ENCODE peak calls at places on chromosome 17, in seven cellular contexts. One of them, this sample, is unnamed.

GRCh38 chr17:83037084-83037950 is 42.1 kb upstream of the METRNL start:
- DNase-seq in cardiac muscle cell: no peak
- DNase-seq in A673: no peak
- DNase-seq in sigmoid colon: peak; percentile 46
- DNase-seq in BJ: no peak
- DNase-seq in bronchial epithelial cell: no peak
- DNase-seq in cardiac fibroblast: no peak
- DNase-seq in this sample: no peak

GRCh38 chr17:59508999-59509398 is 56.4 kb upstream of the DHX40 start:
- DNase-seq in cardiac fibroblast: no peak
- DNase-seq in BJ: no peak
- DNase-seq in bronchial epithelial cell: no peak
- DNase-seq in A673: no peak
- DNase-seq in cardiac muscle cell: no peak
- DNase-seq in sigmoid colon: no peak
- DNase-seq in this sample: no peak

GRCh38 chr17:78993981-78994671 is 14.4 kb upstream of the LGALS3BP start:
- DNase-seq in sigmoid colon: peak; percentile 53
- DNase-seq in bronchial epithelial cell: no peak
- DNase-seq in A673: no peak
- DNase-seq in cardiac muscle cell: no peak
- DNase-seq in cardiac fibroblast: no peak
- DNase-seq in BJ: no peak
- DNase-seq in this sample: no peak

GRCh38 chr17:17091856-17092756 is 49.8 kb downstream of the MPRIP start:
- DNase-seq in cardiac muscle cell: no peak
- DNase-seq in sigmoid colon: no peak
- DNase-seq in cardiac fibroblast: no peak
- DNase-seq in A673: no peak
- DNase-seq in BJ: no peak
- DNase-seq in bronchial epithelial cell: no peak
- DNase-seq in this sample: no peak

GRCh38 chr17:62965649-62966425 is at the start of gene TANC2:
- DNase-seq in cardiac muscle cell: peak; percentile 91
- DNase-seq in sigmoid colon: peak; percentile 91
- DNase-seq in A673: peak; percentile 82
- DNase-seq in BJ: no peak
- DNase-seq in cardiac fibroblast: peak; percentile 83
- DNase-seq in bronchial epithelial cell: peak; percentile 50
- DNase-seq in this sample: no peak

GRCh38 chr17:80980397-80981061 is 11.1 kb upstream of the CHMP6 start:
- DNase-seq in bronchial epithelial cell: peak; percentile 38
- DNase-seq in sigmoid colon: no peak
- DNase-seq in BJ: no peak
- DNase-seq in cardiac fibroblast: no peak
- DNase-seq in cardiac muscle cell: no peak
- DNase-seq in A673: no peak
- DNase-seq in this sample: no peak

GRCh38 chr17:31386542-31387075 is 4.9 kb upstream of the RAB11FIP4 start:
- DNase-seq in cardiac muscle cell: no peak
- DNase-seq in bronchial epithelial cell: no peak
- DNase-seq in sigmoid colon: no peak
- DNase-seq in BJ: no peak
- DNase-seq in cardiac fibroblast: no peak
- DNase-seq in A673: no peak
- DNase-seq in this sample: no peak

GRCh38 chr17:43360376-43360738 is 38.4 kb upstream of the ARL4D start:
- DNase-seq in cardiac muscle cell: no peak
- DNase-seq in BJ: no peak
- DNase-seq in cardiac fibroblast: peak; percentile 82
- DNase-seq in A673: peak; percentile 62
- DNase-seq in sigmoid colon: peak; percentile 88
- DNase-seq in bronchial epithelial cell: peak; percentile 89
- DNase-seq in this sample: peak; percentile 62

GRCh38 chr17:60851181-60851580 is 173.5 kb downstream of the BCAS3 start:
- DNase-seq in sigmoid colon: no peak
- DNase-seq in bronchial epithelial cell: no peak
- DNase-seq in A673: no peak
- DNase-seq in BJ: no peak
- DNase-seq in cardiac muscle cell: no peak
- DNase-seq in cardiac fibroblast: no peak
- DNase-seq in this sample: no peak

GRCh38 chr17:57257213-57257873 is 1.0 kb downstream of the MSI2 start:
- DNase-seq in BJ: no peak
- DNase-seq in sigmoid colon: no peak
- DNase-seq in A673: no peak
- DNase-seq in cardiac muscle cell: no peak
- DNase-seq in bronchial epithelial cell: no peak
- DNase-seq in cardiac fibroblast: no peak
- DNase-seq in this sample: no peak
- H3K4me3 ChIP-seq in BJ: peak overlapping the region; percentile 63
- H3K4me3 ChIP-seq in sigmoid colon: peak overlapping the region; percentile 94
- H3K4me3 ChIP-seq in A673: peak overlapping the region; percentile 89
- H3K4me3 ChIP-seq in cardiac muscle cell: peak overlapping the region; percentile 96
- H3K4me3 ChIP-seq in bronchial epithelial cell: peak overlapping the region; percentile 68
- H3K4me3 ChIP-seq in cardiac fibroblast: peak overlapping the region; percentile 66
- H3K4me3 ChIP-seq in this sample: peak overlapping the region; percentile 52

GRCh38 chr17:77501101-77501566 is 360.4 kb downstream of the SEC14L1 start:
- DNase-seq in BJ: no peak
- DNase-seq in cardiac fibroblast: no peak
- DNase-seq in sigmoid colon: peak; percentile 45
- DNase-seq in A673: no peak
- DNase-seq in cardiac muscle cell: peak; percentile 40
- DNase-seq in bronchial epithelial cell: no peak
- DNase-seq in this sample: no peak
- TF ChIP-seq CTCF in BJ: peak; percentile 55
- TF ChIP-seq CTCF in cardiac fibroblast: peak; percentile 31
- TF ChIP-seq CTCF in sigmoid colon: no peak
- TF ChIP-seq CTCF in A673: no peak
- TF ChIP-seq CTCF in cardiac muscle cell: peak; percentile 49
- TF ChIP-seq CTCF in bronchial epithelial cell: peak; percentile 42
- TF ChIP-seq CTCF in this sample: peak; percentile 53

GRCh38 chr17:39210093-39210434 is 10.0 kb downstream of the RPL19 start:
- DNase-seq in A673: no peak
- DNase-seq in BJ: no peak
- DNase-seq in bronchial epithelial cell: no peak
- DNase-seq in cardiac muscle cell: no peak
- DNase-seq in sigmoid colon: no peak
- DNase-seq in cardiac fibroblast: no peak
- DNase-seq in this sample: no peak
- H3K4me3 ChIP-seq in A673: peak overlapping the region; percentile 32
- H3K4me3 ChIP-seq in BJ: peak overlapping the region; percentile 36
- H3K4me3 ChIP-seq in bronchial epithelial cell: peak overlapping the region; percentile 23
- H3K4me3 ChIP-seq in cardiac muscle cell: peak overlapping the region; percentile 24
- H3K4me3 ChIP-seq in sigmoid colon: peak overlapping the region; percentile 57
- H3K4me3 ChIP-seq in cardiac fibroblast: peak overlapping the region; percentile 43
- H3K4me3 ChIP-seq in this sample: peak overlapping the region; percentile 39

DNA sequence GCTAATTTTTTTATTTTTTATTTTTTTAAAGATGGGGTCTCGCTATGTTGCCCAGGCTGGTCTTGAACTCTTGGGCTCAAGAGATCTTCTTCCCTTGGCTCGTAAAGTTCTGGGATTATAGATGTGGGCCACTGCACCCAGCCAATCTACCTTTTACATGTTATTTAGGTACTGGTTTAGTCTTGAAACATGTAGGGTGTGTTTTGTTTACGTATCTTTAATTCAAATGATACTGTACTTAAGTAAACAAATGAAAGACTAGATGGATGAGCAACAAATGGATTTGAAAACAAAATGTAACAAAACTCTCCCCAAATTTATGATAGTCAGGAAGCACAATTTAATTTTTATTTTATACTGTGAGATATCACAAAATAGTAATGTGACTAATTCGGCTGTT is 207.7 kb downstream of the LGALS9B start:
- DNase-seq in cardiac fibroblast: no peak
- DNase-seq in sigmoid colon: no peak
- DNase-seq in cardiac muscle cell: no peak
- DNase-seq in bronchial epithelial cell: no peak
- DNase-seq in BJ: no peak
- DNase-seq in A673: no peak
- DNase-seq in this sample: no peak
- TF ChIP-seq CTCF in cardiac fibroblast: no peak
- TF ChIP-seq CTCF in sigmoid colon: no peak
- TF ChIP-seq CTCF in cardiac muscle cell: no peak
- TF ChIP-seq CTCF in bronchial epithelial cell: no peak
- TF ChIP-seq CTCF in BJ: no peak
- TF ChIP-seq CTCF in A673: no peak
- TF ChIP-seq CTCF in this sample: no peak

DNA sequence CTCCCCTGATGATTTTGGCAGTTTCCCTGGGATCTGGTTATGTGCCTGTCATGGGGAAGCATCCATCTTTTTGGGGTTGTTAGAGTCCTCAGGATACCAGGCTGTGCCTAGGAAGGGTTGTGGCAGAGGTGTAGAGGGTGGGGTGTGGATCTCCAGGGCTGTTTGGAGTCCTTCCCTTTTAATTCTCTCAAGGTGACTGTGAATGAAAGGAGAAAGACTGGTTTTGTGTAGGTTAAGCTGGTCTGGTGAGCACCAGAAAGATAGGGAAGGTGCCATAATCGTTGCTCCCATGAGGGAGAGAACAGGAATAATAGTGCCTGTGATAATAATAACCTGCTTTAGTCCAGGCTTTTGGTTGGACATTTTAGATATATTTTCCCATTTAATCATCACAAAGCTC is 7.0 kb downstream of the MAP2K4 start:
- DNase-seq in BJ: no peak
- DNase-seq in sigmoid colon: no peak
- DNase-seq in cardiac fibroblast: no peak
- DNase-seq in bronchial epithelial cell: no peak
- DNase-seq in cardiac muscle cell: no peak
- DNase-seq in A673: no peak
- DNase-seq in this sample: no peak
- H3K4me3 ChIP-seq in BJ: no peak overlapping the region
- H3K4me3 ChIP-seq in sigmoid colon: no peak overlapping the region
- H3K4me3 ChIP-seq in cardiac fibroblast: no peak overlapping the region
- H3K4me3 ChIP-seq in bronchial epithelial cell: no peak overlapping the region
- H3K4me3 ChIP-seq in cardiac muscle cell: no peak overlapping the region
- H3K4me3 ChIP-seq in A673: no peak overlapping the region
- H3K4me3 ChIP-seq in this sample: no peak overlapping the region

DNA sequence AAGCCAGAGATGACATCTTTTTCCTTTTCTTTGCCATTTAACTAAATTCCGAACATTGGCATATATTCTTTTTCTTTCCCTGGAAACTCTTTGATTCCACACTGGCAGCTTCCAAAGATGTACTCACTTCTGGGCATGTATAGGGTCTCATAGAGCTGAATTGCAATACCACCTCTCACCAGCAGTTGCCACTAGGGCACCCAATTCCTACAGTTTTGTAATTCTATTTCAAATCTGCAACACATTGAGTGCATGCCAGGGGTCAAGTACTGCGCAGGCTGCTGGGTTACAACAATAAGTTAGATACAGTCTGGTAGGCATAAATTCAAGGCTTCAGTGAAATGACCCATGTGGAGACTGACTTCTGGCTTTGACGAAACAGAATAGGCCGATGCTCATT is 208.8 kb upstream of the NLRP1 start:
- DNase-seq in cardiac muscle cell: no peak
- DNase-seq in cardiac fibroblast: no peak
- DNase-seq in BJ: no peak
- DNase-seq in sigmoid colon: no peak
- DNase-seq in A673: no peak
- DNase-seq in bronchial epithelial cell: no peak
- DNase-seq in this sample: no peak
- TF ChIP-seq CTCF in cardiac muscle cell: no peak
- TF ChIP-seq CTCF in cardiac fibroblast: peak; percentile 34
- TF ChIP-seq CTCF in BJ: peak; percentile 31
- TF ChIP-seq CTCF in sigmoid colon: no peak
- TF ChIP-seq CTCF in A673: peak; percentile 24
- TF ChIP-seq CTCF in bronchial epithelial cell: no peak
- TF ChIP-seq CTCF in this sample: no peak

GRCh38 chr17:927611-928461 is 51.7 kb downstream of the NXN start:
- DNase-seq in A673: no peak
- DNase-seq in sigmoid colon: peak; percentile 82
- DNase-seq in cardiac fibroblast: peak; percentile 86
- DNase-seq in bronchial epithelial cell: peak; percentile 91
- DNase-seq in BJ: peak; percentile 93
- DNase-seq in cardiac muscle cell: no peak
- DNase-seq in this sample: peak; percentile 99
- H3K4me3 ChIP-seq in A673: no peak overlapping the region
- H3K4me3 ChIP-seq in sigmoid colon: no peak overlapping the region
- H3K4me3 ChIP-seq in cardiac fibroblast: no peak overlapping the region
- H3K4me3 ChIP-seq in bronchial epithelial cell: no peak overlapping the region
- H3K4me3 ChIP-seq in BJ: no peak overlapping the region
- H3K4me3 ChIP-seq in cardiac muscle cell: no peak overlapping the region
- H3K4me3 ChIP-seq in this sample: no peak overlapping the region